ENCODE peak calls at places on chromosomes 16 and 17, in five cellular contexts. N, O, X, M and V are unnamed samples.

GRCh38 chr17:29038511-29039300 is 4.2 kb upstream of the PIPOX start:
- DNase-seq in N (no peak), O (no peak), X (peak), M (no peak), V (no peak)

GRCh38 chr17:17729620-17730249 is 48.5 kb downstream of the RAI1 start:
- DNase-seq in N (no peak), O (peak), X (peak), M (no peak), V (no peak)

GRCh38 chr17:11882716-11883115 is 114.6 kb downstream of the ZNF18 start:
- DNase-seq in N (no peak), O (no peak), X (no peak), M (no peak), V (no peak)

GRCh38 chr16:11481987-11482386 is 104.7 kb downstream of the LITAF start:
- DNase-seq in N (no peak), O (no peak), X (no peak), M (no peak), V (no peak)

GRCh38 chr17:44324571-44325275 is at the start of gene SLC25A39:
- DNase-seq in N (peak), O (peak), X (peak), M (peak), V (peak)

GRCh38 chr17:20263595-20263994 is 203.7 kb downstream of the LGALS9B start:
- DNase-seq in N (no peak), O (no peak), X (peak), M (no peak), V (peak)

GRCh38 chr17:57597531-57598453 is 147.3 kb downstream of the CCDC182 start:
- DNase-seq in N (no peak), O (peak), X (peak), M (peak), V (peak)

GRCh38 chr16:85514295-85514600 is 98.9 kb upstream of the GSE1 start:
- DNase-seq in N (no peak), O (no peak), X (no peak), M (no peak), V (no peak)

GRCh38 chr17:49022391-49022941 is 25.3 kb downstream of the IGF2BP1 start:
- DNase-seq in N (no peak), O (no peak), X (peak), M (no peak), V (peak)

GRCh38 chr16:51271156-51271555 is 120.1 kb upstream of the SALL1 start:
- DNase-seq in N (no peak), O (no peak), X (no peak), M (no peak), V (no peak)

GRCh38 chr17:74530751-74531150 is 524 bp downstream of the CD300LB start:
- DNase-seq in N (peak), O (no peak), X (no peak), M (no peak), V (no peak)

GRCh38 chr17:72631568-72631967 is 460.9 kb downstream of the SLC39A11 start:
- DNase-seq in N (no peak), O (no peak), X (no peak), M (no peak), V (no peak)

GRCh38 chr17:81871387-81872120 is 417 bp upstream of the ARHGDIA start:
- DNase-seq in N (peak), O (peak), X (peak), M (peak), V (no peak)

GRCh38 chr16:13099822-13100221 is 198.4 kb downstream of the SHISA9 start:
- DNase-seq in N (no peak), O (no peak), X (peak), M (no peak), V (no peak)

GRCh38 chr16:18804540-18804939 is 3.2 kb upstream of the ARL6IP1 start:
- DNase-seq in N (no peak), O (no peak), X (peak), M (no peak), V (no peak)

GRCh38 chr17:42361781-42362186 is 26.5 kb downstream of the STAT3 start:
- DNase-seq in N (no peak), O (no peak), X (peak), M (no peak), V (no peak)

GRCh38 chr16:2598723-2599122 is 60.9 kb downstream of the PDPK1 start:
- DNase-seq in N (no peak), O (no peak), X (no peak), M (no peak), V (no peak)

GRCh38 chr17:59357929-59358328 is 26.5 kb downstream of the YPEL2 start:
- DNase-seq in N (no peak), O (no peak), X (no peak), M (no peak), V (no peak)

GRCh38 chr16:19808061-19808621 is 76.5 kb downstream of the GPRC5B start:
- DNase-seq in N (peak), O (peak), X (no peak), M (no peak), V (no peak)

GRCh38 chr17:81510524-81510797 is 2.1 kb downstream of the ACTG1 start:
- DNase-seq in N (no peak), O (no peak), X (no peak), M (no peak), V (no peak)

GRCh38 chr16:88695753-88696152 is 9.4 kb upstream of the SNAI3 start:
- DNase-seq in N (no peak), O (no peak), X (no peak), M (no peak), V (no peak)

GRCh38 chr17:75207760-75208159 is 2.3 kb downstream of the NUP85 start:
- DNase-seq in N (no peak), O (no peak), X (no peak), M (no peak), V (no peak)

GRCh38 chr17:38338053-38338452 is 5.7 kb downstream of the GPR179 start:
- DNase-seq in N (no peak), O (no peak), X (no peak), M (no peak), V (no peak)

GRCh38 chr16:67561501-67561823 is 864 bp upstream of the CTCF start:
- DNase-seq in N (no peak), O (no peak), X (no peak), M (no peak), V (no peak)

GRCh38 chr17:62763891-62764600 is 44.1 kb downstream of the MARCHF10 start:
- DNase-seq in N (peak), O (no peak), X (no peak), M (no peak), V (no peak)

GRCh38 chr16:66409156-66409555 is 17.9 kb upstream of the BEAN1 start:
- DNase-seq in N (no peak), O (no peak), X (no peak), M (no peak), V (no peak)

GRCh38 chr16:16189842-16190241 is 33.5 kb downstream of the ABCC6 start:
- DNase-seq in N (no peak), O (no peak), X (no peak), M (no peak), V (no peak)

GRCh38 chr16:15618392-15618791 is 24.6 kb downstream of the MARF1 start:
- DNase-seq in N (no peak), O (no peak), X (no peak), M (no peak), V (no peak)

GRCh38 chr16:23843143-23843542 is 7.4 kb downstream of the PRKCB start:
- DNase-seq in N (no peak), O (no peak), X (no peak), M (no peak), V (no peak)

GRCh38 chr17:32870969-32871368 is 6.0 kb downstream of the MYO1D start:
- DNase-seq in N (no peak), O (no peak), X (no peak), M (no peak), V (no peak)

GRCh38 chr17:55168970-55169687 is 95.6 kb upstream of the HLF start:
- DNase-seq in N (no peak), O (no peak), X (no peak), M (no peak), V (no peak)

GRCh38 chr16:16073884-16074781 is 124.7 kb downstream of the ABCC1 start:
- DNase-seq in N (no peak), O (peak), X (peak), M (no peak), V (no peak)

GRCh38 chr17:56973520-56973919 is 4.4 kb upstream of the SCPEP1 start:
- DNase-seq in N (no peak), O (no peak), X (no peak), M (no peak), V (no peak)